ENCODE peak calls at places on chromosomes 13 and 19, in five cellular contexts. M is PC-3, V is lung, B is IMR-90, D is SK-N-SH. L is an unnamed sample.

GRCh38 chr13:76759877-76760276 is 126.3 kb downstream of the KCTD12 start:
- DNase-seq in M (no peak), V (no peak), B (peak; percentile 18), D (no peak), L (no peak)

GRCh38 chr19:41564515-41565383 is 11.2 kb upstream of the CEACAM21 start:
- DNase-seq in M (no peak), V (no peak), B (no peak), D (peak; percentile 21), L (no peak)

GRCh38 chr13:51315658-51316057 is 23.8 kb upstream of the SERPINE3 start:
- DNase-seq in M (no peak), V (no peak), B (no peak), D (no peak), L (no peak)

GRCh38 chr13:41428155-41428554 is 29.2 kb upstream of the RGCC start:
- DNase-seq in M (no peak), V (no peak), B (no peak), D (peak; percentile 65), L (peak; percentile 20)

GRCh38 chr19:23403581-23404324 is 8.5 kb upstream of the ZNF91 start:
- DNase-seq in M (no peak), V (no peak), B (no peak), D (no peak), L (peak; percentile 93)

GRCh38 chr13:85347251-85347650 is 452.0 kb downstream of the SLITRK6 start:
- DNase-seq in M (peak; percentile 23), V (no peak), B (peak; percentile 8), D (no peak), L (no peak)

GRCh38 chr13:104015646-104016396 is 949.6 kb upstream of the SLC10A2 start:
- DNase-seq in M (no peak), V (no peak), B (peak; percentile 83), D (no peak), L (no peak)

GRCh38 chr13:41356788-41357187 is 45.7 kb downstream of the NAA16 start:
- DNase-seq in M (peak; percentile 35), V (no peak), B (no peak), D (no peak), L (no peak)

GRCh38 chr13:27151798-27152599 is 19.6 kb downstream of the USP12 start:
- DNase-seq in M (peak; percentile 19), V (no peak), B (peak; percentile 29), D (no peak), L (no peak)

GRCh38 chr13:48975101-48975925 is at the start of gene FNDC3A:
- DNase-seq in M (peak; percentile 51), V (peak; percentile 56), B (peak; percentile 64), D (peak; percentile 94), L (peak; percentile 60)

GRCh38 chr19:44623080-44623479 is 9.7 kb downstream of the IGSF23 start:
- DNase-seq in M (peak; percentile 9), V (no peak), B (peak; percentile 45), D (no peak), L (no peak)

GRCh38 chr13:112977091-112977490 is 8.1 kb downstream of the MCF2L start:
- DNase-seq in M (no peak), V (no peak), B (no peak), D (no peak), L (no peak)

GRCh38 chr13:72149701-72150100 is 282.7 kb upstream of the DACH1 start:
- DNase-seq in M (no peak), V (no peak), B (no peak), D (no peak), L (no peak)

GRCh38 chr19:20077791-20078463 is at the start of gene ZNF90:
- DNase-seq in M (no peak), V (peak; percentile 92), B (peak; percentile 93), D (peak; percentile 87), L (peak; percentile 96)

GRCh38 chr13:76820759-76821158 is 65.4 kb downstream of the KCTD12 start:
- DNase-seq in M (no peak), V (no peak), B (no peak), D (no peak), L (no peak)

GRCh38 chr19:18519962-18520847 is 1.7 kb downstream of the ELL start:
- DNase-seq in M (peak; percentile 90), V (peak; percentile 74), B (peak; percentile 85), D (peak; percentile 62), L (peak; percentile 79)

GRCh38 chr19:30406220-30406944 is 34.2 kb downstream of the ZNF536 start:
- DNase-seq in M (no peak), V (no peak), B (no peak), D (peak; percentile 56), L (no peak)

GRCh38 chr13:63209330-63210017 is 1793.8 kb upstream of the PCDH20 start:
- DNase-seq in M (no peak), V (no peak), B (peak; percentile 65), D (no peak), L (no peak)

GRCh38 chr19:492091-492531 is 4.2 kb upstream of the MADCAM1 start:
- DNase-seq in M (peak; percentile 11), V (no peak), B (no peak), D (peak; percentile 69), L (no peak)

GRCh38 chr19:4338441-4339350 is at the start of gene STAP2:
- DNase-seq in M (peak; percentile 77), V (peak; percentile 53), B (no peak), D (no peak), L (peak; percentile 91)

GRCh38 chr13:50668882-50669281 is 174.6 kb downstream of the DLEU7 start:
- DNase-seq in M (no peak), V (no peak), B (no peak), D (no peak), L (no peak)

GRCh38 chr19:15548648-15549047 is 40.3 kb downstream of the CYP4F22 start:
- DNase-seq in M (no peak), V (no peak), B (no peak), D (no peak), L (no peak)

GRCh38 chr19:33376423-33376822 is 2.9 kb downstream of the CEBPG start:
- DNase-seq in M (peak; percentile 81), V (peak; percentile 60), B (peak; percentile 87), D (no peak), L (peak; percentile 95)

GRCh38 chr19:54534156-54534555 is 31.5 kb downstream of the LAIR2 start:
- DNase-seq in M (no peak), V (no peak), B (no peak), D (no peak), L (no peak)

GRCh38 chr19:53504903-53505302 is 33.0 kb upstream of the ZNF331 start:
- DNase-seq in M (no peak), V (no peak), B (no peak), D (peak; percentile 23), L (no peak)

GRCh38 chr13:107866007-107866665 is 349.2 kb downstream of the LIG4 start:
- DNase-seq in M (peak; percentile 43), V (no peak), B (peak; percentile 34), D (peak; percentile 77), L (no peak)

GRCh38 chr19:35006342-35006998 is 6.3 kb downstream of the GRAMD1A start:
- DNase-seq in M (peak; percentile 93), V (peak; percentile 76), B (peak; percentile 77), D (no peak), L (peak; percentile 82)

GRCh38 chr13:41811588-41812021 is 149.3 kb downstream of the VWA8 start:
- DNase-seq in M (peak; percentile 36), V (no peak), B (no peak), D (no peak), L (no peak)

GRCh38 chr19:33497778-33498175 is 23.8 kb downstream of the PEPD start:
- DNase-seq in M (no peak), V (no peak), B (no peak), D (peak; percentile 9), L (no peak)

GRCh38 chr19:34171539-34171876 is 796 bp upstream of the LSM14A start:
- DNase-seq in M (peak; percentile 6), V (no peak), B (peak; percentile 93), D (no peak), L (no peak)

GRCh38 chr19:45824041-45824471 is 8.9 kb upstream of the RSPH6A start:
- DNase-seq in M (no peak), V (no peak), B (no peak), D (no peak), L (peak; percentile 53)

GRCh38 chr13:99263386-99263785 is 5.2 kb upstream of the GPR18 start:
- DNase-seq in M (no peak), V (no peak), B (no peak), D (no peak), L (no peak)
- H3K27ac ChIP-seq in M (no peak overlapping the region), V (no peak overlapping the region), B (no peak overlapping the region), D (no peak overlapping the region), L (no peak overlapping the region)

GRCh38 chr13:36432106-36432544 is at the start of gene CCNA1:
- DNase-seq in M (peak; percentile 46), V (peak; percentile 51), B (no peak), D (peak; percentile 83), L (peak; percentile 19)
- H3K27ac ChIP-seq in M (peak within 1 kb of the TSS; percentile 64), V (no peak within 1 kb of the TSS), B (no peak within 1 kb of the TSS), D (no peak within 1 kb of the TSS), L (no peak within 1 kb of the TSS)

GRCh38 chr13:100108913-100109507 is 20.1 kb downstream of the PCCA start:
- DNase-seq in M (no peak), V (no peak), B (peak; percentile 19), D (no peak), L (no peak)

GRCh38 chr13:100115693-100116254 is 26.9 kb downstream of the PCCA start:
- DNase-seq in M (no peak), V (no peak), B (no peak), D (no peak), L (no peak)

GRCh38 chr13:100106705-100107104 is 17.8 kb downstream of the PCCA start:
- DNase-seq in M (no peak), V (no peak), B (no peak), D (no peak), L (no peak)

GRCh38 chr13:100110269-100110668 is 21.4 kb downstream of the PCCA start:
- DNase-seq in M (no peak), V (no peak), B (no peak), D (no peak), L (no peak)

DNA sequence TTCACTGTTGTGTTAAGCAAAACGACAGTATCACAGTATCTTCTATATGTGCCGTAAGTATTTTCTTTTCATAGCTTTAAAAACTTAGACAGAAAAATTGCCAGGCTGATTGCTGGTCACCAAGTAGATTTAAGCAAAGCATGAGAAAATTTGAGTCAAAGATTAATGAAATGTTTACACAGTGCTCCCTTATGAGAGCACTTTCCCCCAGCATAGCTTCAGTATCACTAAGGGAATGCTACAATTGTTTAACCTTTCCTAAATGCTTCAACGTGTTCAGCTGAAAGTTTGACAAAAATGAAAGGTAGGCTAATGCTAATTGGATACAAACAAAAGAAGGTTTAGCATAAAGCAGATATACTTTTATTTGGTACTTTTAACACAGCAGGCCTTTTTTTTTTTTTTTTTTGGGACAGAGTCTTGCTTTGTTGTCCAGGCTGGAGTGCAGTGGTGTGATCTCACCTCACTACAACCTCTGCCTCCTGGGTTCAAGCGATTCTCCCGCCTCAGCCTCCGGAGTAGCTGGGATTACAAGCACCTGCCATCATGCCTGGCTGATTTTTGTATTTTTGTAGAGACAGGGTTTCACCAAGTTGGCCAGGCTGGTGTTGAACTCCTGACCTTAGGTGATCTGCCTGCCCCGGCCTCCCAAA is 23.4 kb downstream of the PCCA start:
- DNase-seq in M (no peak), V (no peak), B (no peak), D (no peak), L (no peak)
- H3K27ac ChIP-seq in M (no peak overlapping the region), V (no peak overlapping the region), B (no peak overlapping the region), D (no peak overlapping the region), L (no peak overlapping the region)

DNA sequence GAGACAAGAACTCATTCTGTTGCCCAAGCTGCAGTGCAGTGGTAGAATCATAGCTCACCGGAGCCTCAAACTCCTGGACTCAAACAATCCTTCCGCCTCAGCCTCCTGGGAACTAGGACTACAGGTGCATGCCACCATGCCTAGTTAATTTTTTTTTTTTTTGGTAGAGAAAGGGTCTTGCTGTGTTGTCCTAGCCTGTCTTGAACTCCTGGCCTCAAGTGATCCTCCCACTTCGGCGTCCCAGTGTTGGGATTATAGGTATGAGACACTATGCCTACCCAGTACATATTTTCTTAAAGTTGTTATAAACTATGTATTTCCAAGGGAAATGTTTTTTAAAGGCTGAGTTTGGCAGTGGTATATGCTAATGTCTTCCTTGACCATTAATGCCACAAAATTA is 412.6 kb downstream of the KLF12 start:
- DNase-seq in M (no peak), V (no peak), B (no peak), D (no peak), L (no peak)
- H3K27ac ChIP-seq in M (peak overlapping the region; percentile 44), V (no peak overlapping the region), B (no peak overlapping the region), D (no peak overlapping the region), L (no peak overlapping the region)

L was measured in colonic mucosa.